ENCODE peak calls at places on chromosomes 1 and 21, in nine cellular contexts. E is mammary epithelial cell, M is IMR-90, V is fibroblast of lung, N is heart left ventricle, T is PC-9, P is upper lobe of right lung, I is testis, J is sigmoid colon. O is an unnamed sample. For H3K9me3 and H3K27me3, the result is how much of the 10 kb centered on the place peaks cover.

GRCh38 chr1:172513480-172513879 is 19.5 kb upstream of the SUCO start:
- DNase-seq in N (no peak), J (no peak), M (no peak), I (no peak), T (peak), V (no peak), P (no peak), E (peak), O (no peak)

GRCh38 chr1:72435025-72435424 is 152.7 kb upstream of the NEGR1 start:
- DNase-seq in T (no peak), E (peak), N (no peak), I (no peak), V (no peak), P (no peak), J (no peak), M (peak), O (no peak)

GRCh38 chr1:27099154-27099903 is 55.6 kb downstream of the SLC9A1 start:
- DNase-seq in P (peak), V (peak), M (peak), T (no peak), J (no peak), E (peak), N (peak), I (peak), O (peak)

GRCh38 chr1:67831850-67832513 is 1.3 kb downstream of the GNG12 start:
- DNase-seq in N (peak), E (peak), I (peak), P (peak), J (peak), T (peak), V (peak), M (peak), O (peak)

GRCh38 chr1:192945417-192946130 is 113.6 kb downstream of the UCHL5 start:
- DNase-seq in V (no peak), M (no peak), J (no peak), I (no peak), E (no peak), N (no peak), T (no peak), P (no peak), O (no peak)

GRCh38 chr1:197838836-197839235 is 63.6 kb upstream of the DENND1B start:
- DNase-seq in J (no peak), I (no peak), E (peak), V (peak), P (no peak), N (no peak), T (peak), M (peak), O (no peak)

GRCh38 chr1:202207292-202207691 is 13.7 kb downstream of the LGR6 start:
- DNase-seq in E (peak), P (no peak), T (no peak), V (peak), I (peak), M (peak), N (no peak), J (no peak), O (no peak)

GRCh38 chr1:50852889-50853288 is 107.2 kb downstream of the FAF1 start:
- DNase-seq in J (no peak), T (no peak), N (no peak), M (no peak), I (no peak), P (no peak), V (no peak), E (no peak), O (no peak)

GRCh38 chr1:214476958-214477870 is 74.2 kb downstream of the PTPN14 start:
- DNase-seq in P (no peak), V (peak), J (no peak), M (peak), I (no peak), T (no peak), E (peak), N (no peak), O (peak)

GRCh38 chr1:197180252-197180878 is 33.9 kb upstream of the ASPM start:
- DNase-seq in N (no peak), T (peak), I (no peak), E (peak), P (no peak), M (peak), J (no peak), V (peak), O (peak)

GRCh38 chr1:9239622-9240401 is 5.2 kb downstream of the H6PD start:
- DNase-seq in V (peak), T (no peak), J (peak), M (peak), E (peak), N (no peak), P (peak), I (peak), O (no peak)

GRCh38 chr1:7930547-7931445 is 9.8 kb downstream of the TNFRSF9 start:
- DNase-seq in E (no peak), J (no peak), M (no peak), V (no peak), I (no peak), P (no peak), T (no peak), N (no peak), O (no peak)

GRCh38 chr21:30240661-30241060 is 24.8 kb upstream of the CLDN8 start:
- DNase-seq in I (no peak), J (no peak), M (no peak), P (no peak), T (peak), V (no peak), E (peak), N (no peak), O (no peak)

GRCh38 chr1:193654951-193655705 is 468.7 kb upstream of the B3GALT2 start:
- DNase-seq in N (peak), I (no peak), P (no peak), V (peak), E (no peak), J (no peak), M (peak), T (no peak), O (no peak)

GRCh38 chr1:237390798-237391197 is 348.8 kb downstream of the RYR2 start:
- DNase-seq in M (no peak), N (no peak), T (no peak), E (no peak), V (peak), J (no peak), I (no peak), P (no peak), O (no peak)

GRCh38 chr1:185720633-185721272 is 13.4 kb upstream of the HMCN1 start:
- DNase-seq in I (no peak), V (peak), J (no peak), T (peak), M (peak), N (no peak), P (no peak), E (peak), O (no peak)

GRCh38 chr1:16229976-16230740 is 6.8 kb downstream of the CPLANE2 start:
- DNase-seq in E (no peak), T (no peak), I (no peak), J (no peak), N (no peak), M (no peak), P (no peak), V (no peak), O (no peak)

GRCh38 chr1:215160351-215160750 is 77.8 kb downstream of the KCNK2 start:
- DNase-seq in J (no peak), T (no peak), I (no peak), V (peak), M (peak), N (no peak), P (no peak), E (no peak), O (no peak)

GRCh38 chr1:226126824-226127591 is 59.5 kb downstream of the ACBD3 start:
- DNase-seq in J (peak), N (no peak), T (peak), P (peak), I (no peak), E (peak), V (no peak), M (no peak), O (no peak)

GRCh38 chr1:203049576-203050180 is 23.4 kb downstream of the PPFIA4 start:
- DNase-seq in N (no peak), V (no peak), P (no peak), E (no peak), J (no peak), M (no peak), I (no peak), T (no peak), O (no peak)

GRCh38 chr1:118911571-118911970 is 76.6 kb downstream of the TBX15 start:
- DNase-seq in E (peak), M (no peak), P (no peak), I (no peak), V (no peak), N (no peak), T (no peak), J (no peak), O (no peak)

GRCh38 chr21:45289655-45290515 is 2.2 kb upstream of the POFUT2 start:
- DNase-seq in I (peak), N (no peak), M (peak), E (no peak), V (peak), T (no peak), J (no peak), P (no peak), O (no peak)

GRCh38 chr1:154342836-154343472 is 17.6 kb downstream of the ATP8B2 start:
- DNase-seq in P (peak), V (no peak), N (peak), T (no peak), I (no peak), J (no peak), E (no peak), M (no peak), O (no peak)

GRCh38 chr1:169650551-169650950 is 20.6 kb upstream of the SELP start:
- DNase-seq in E (no peak), N (no peak), J (no peak), V (no peak), T (no peak), I (no peak), M (no peak), P (no peak), O (no peak)

GRCh38 chr1:110291241-110292030 is 47.7 kb upstream of the RBM15 start:
- DNase-seq in J (no peak), M (no peak), I (no peak), P (no peak), N (no peak), T (peak), V (no peak), E (no peak), O (no peak)

GRCh38 chr1:205961970-205962820 is 18.9 kb upstream of the SLC26A9 start:
- DNase-seq in N (no peak), J (no peak), T (peak), P (peak), V (peak), E (no peak), M (peak), I (peak), O (no peak)

GRCh38 chr1:231691618-231692259 is 65.1 kb downstream of the DISC1 start:
- DNase-seq in P (no peak), E (peak), J (no peak), N (no peak), M (peak), V (no peak), T (no peak), I (no peak), O (no peak)

GRCh38 chr1:234887026-234887910 is 241.4 kb downstream of the TOMM20 start:
- DNase-seq in T (no peak), J (peak), N (no peak), M (peak), I (no peak), P (no peak), E (no peak), V (no peak), O (no peak)

GRCh38 chr1:59674605-59675004 is 140.1 kb upstream of the HOOK1 start:
- DNase-seq in N (no peak), J (peak), T (no peak), M (peak), V (peak), E (peak), I (peak), P (no peak), O (no peak)

GRCh38 chr1:59678809-59679228 is 135.9 kb upstream of the HOOK1 start:
- DNase-seq in N (no peak), J (no peak), E (peak), I (no peak), P (no peak), T (no peak), V (peak), M (peak), O (no peak)

GRCh38 chr1:211734791-211735190 is 59.4 kb upstream of the NEK2 start:
- DNase-seq in N (no peak), P (no peak), I (no peak), V (no peak), T (no peak), E (no peak), J (no peak), M (no peak), O (no peak)

GRCh38 chr1:232372431-232373225 is 257.3 kb downstream of the SIPA1L2 start:
- DNase-seq in M (no peak), I (no peak), T (no peak), P (no peak), J (no peak), N (no peak), E (no peak), V (no peak), O (no peak)

GRCh38 chr21:43961382-43961909 is 50.7 kb upstream of the TRAPPC10 start:
- DNase-seq in I (peak), E (no peak), V (no peak), J (no peak), T (no peak), N (no peak), M (no peak), P (no peak), O (no peak)

GRCh38 chr1:153548722-153549695 is at the start of gene S100A3:
- DNase-seq in N (no peak), I (no peak), J (peak), V (peak), M (peak), E (peak), P (peak), T (peak), O (no peak)

GRCh38 chr1:41874903-41875411 is 43.8 kb downstream of the HIVEP3 start:
- DNase-seq in I (peak), T (no peak), V (no peak), P (no peak), J (no peak), M (no peak), N (no peak), E (no peak), O (no peak)

GRCh38 chr1:41875487-41875886 is 43.2 kb downstream of the HIVEP3 start:
- DNase-seq in M (no peak), V (no peak), E (no peak), P (no peak), T (no peak), N (no peak), J (no peak), I (no peak), O (no peak)

GRCh38 chr1:41878495-41878894 is 40.2 kb downstream of the HIVEP3 start:
- DNase-seq in T (no peak), E (no peak), I (no peak), V (no peak), M (no peak), P (no peak), N (no peak), J (no peak), O (no peak)

GRCh38 chr1:41878911-41879310 is 39.8 kb downstream of the HIVEP3 start:
- DNase-seq in I (no peak), V (no peak), T (no peak), E (no peak), M (no peak), N (no peak), J (no peak), P (no peak), O (no peak)

GRCh38 chr1:41876533-41877445 is 41.9 kb downstream of the HIVEP3 start:
- DNase-seq in I (peak), V (peak), P (no peak), E (no peak), M (peak), J (no peak), N (no peak), T (no peak), O (no peak)
- TF ChIP-seq CTCF in I (no peak), V (no peak), P (no peak), E (no peak), M (no peak), J (no peak), N (no peak), T (no peak), O (no peak)

GRCh38 chr1:2800664-2801045 is 838 bp downstream of the TTC34 start:
- DNase-seq in J (peak), M (no peak), V (no peak), I (no peak), T (no peak), P (peak), N (peak), E (no peak), O (no peak)
- H3K9me3 ChIP-seq in J (under half), M (half or more), V (under half), I (under half), T (under half), P (under half), N (under half), E (under half), O (under half)

GRCh38 chr1:2416403-2416802 is 4.0 kb upstream of the PEX10 start:
- DNase-seq in T (peak), P (no peak), J (no peak), N (peak), M (no peak), E (no peak), V (no peak), I (no peak), O (no peak)

GRCh38 chr1:2417833-2418225 is 5.5 kb upstream of the PEX10 start:
- DNase-seq in E (no peak), I (no peak), P (no peak), N (peak), M (no peak), T (no peak), J (no peak), V (no peak), O (no peak)

GRCh38 chr1:2415801-2416208 is 3.4 kb upstream of the PEX10 start:
- DNase-seq in P (no peak), I (no peak), V (no peak), J (no peak), T (no peak), N (peak), M (no peak), E (no peak), O (no peak)

GRCh38 chr1:2418791-2419320 is 6.5 kb upstream of the PEX10 start:
- DNase-seq in I (no peak), E (no peak), M (no peak), J (no peak), N (peak), V (no peak), P (no peak), T (no peak), O (no peak)

GRCh38 chr1:2417083-2417832 is 4.9 kb upstream of the PEX10 start:
- DNase-seq in V (no peak), T (no peak), I (no peak), N (peak), P (no peak), J (no peak), E (no peak), M (no peak), O (no peak)
- H3K27me3 ChIP-seq in V (under half), T (under half), I (under half), N (under half), P (under half), J (under half), E (under half), M (under half), O (under half)

GRCh38 chr1:180029524-180030130 is 75.0 kb downstream of the CEP350 start:
- DNase-seq in J (no peak), V (no peak), I (no peak), N (no peak), M (no peak), T (no peak), E (no peak), P (no peak), O (no peak)

GRCh38 chr1:180026556-180026955 is 71.9 kb downstream of the CEP350 start:
- DNase-seq in N (no peak), V (peak), I (no peak), J (no peak), E (peak), P (no peak), M (peak), T (no peak), O (no peak)

GRCh38 chr1:180033387-180033786 is 78.8 kb downstream of the CEP350 start:
- DNase-seq in E (no peak), J (no peak), N (no peak), V (no peak), P (no peak), M (peak), T (no peak), I (no peak), O (no peak)

GRCh38 chr1:180027949-180028445 is 73.4 kb downstream of the CEP350 start:
- DNase-seq in E (peak), T (peak), J (no peak), I (no peak), M (peak), P (no peak), V (peak), N (no peak), O (no peak)

GRCh38 chr1:180028864-180029263 is 74.3 kb downstream of the CEP350 start:
- DNase-seq in M (no peak), E (no peak), J (no peak), V (no peak), P (no peak), I (no peak), N (no peak), T (no peak), O (no peak)
- TF ChIP-seq CTCF in M (no peak), E (no peak), J (peak), V (peak), P (no peak), I (peak), N (peak), T (no peak), O (no peak)

DNA sequence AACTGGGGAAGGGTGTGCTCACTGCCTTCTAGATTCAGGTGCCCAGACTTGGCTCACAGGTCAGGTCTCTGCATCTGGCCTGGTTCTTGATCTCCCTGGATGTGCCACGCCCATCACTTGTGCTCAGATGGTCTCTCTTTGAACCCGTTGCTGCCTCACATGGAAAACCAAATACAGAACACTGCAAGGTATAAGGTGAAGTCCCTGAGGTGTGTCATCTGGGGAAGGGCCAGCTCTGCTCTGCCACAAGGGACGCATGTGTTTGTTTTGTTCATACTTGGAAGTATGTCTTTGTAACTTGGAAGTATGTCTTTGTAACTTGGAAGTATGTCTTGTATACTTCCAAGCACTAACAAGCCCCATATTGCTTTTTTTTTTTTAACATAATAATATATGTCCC is 13.4 kb upstream of the CRNN start:
- DNase-seq in M (no peak), V (no peak), I (no peak), P (no peak), T (no peak), E (no peak), N (no peak), J (no peak), O (no peak)
- H3K9me3 ChIP-seq in M (under half), V (under half), I (under half), P (under half), T (under half), E (under half), N (under half), J (under half), O (under half)

GRCh38 chr1:13892671-13893325 is 192.8 kb downstream of the PRDM2 start:
- DNase-seq in I (peak), V (no peak), E (no peak), N (peak), M (no peak), P (no peak), J (no peak), T (no peak), O (peak)
- H3K27me3 ChIP-seq in I (under half), V (under half), E (under half), N (under half), M (under half), P (under half), J (under half), T (under half), O (under half)

DNA sequence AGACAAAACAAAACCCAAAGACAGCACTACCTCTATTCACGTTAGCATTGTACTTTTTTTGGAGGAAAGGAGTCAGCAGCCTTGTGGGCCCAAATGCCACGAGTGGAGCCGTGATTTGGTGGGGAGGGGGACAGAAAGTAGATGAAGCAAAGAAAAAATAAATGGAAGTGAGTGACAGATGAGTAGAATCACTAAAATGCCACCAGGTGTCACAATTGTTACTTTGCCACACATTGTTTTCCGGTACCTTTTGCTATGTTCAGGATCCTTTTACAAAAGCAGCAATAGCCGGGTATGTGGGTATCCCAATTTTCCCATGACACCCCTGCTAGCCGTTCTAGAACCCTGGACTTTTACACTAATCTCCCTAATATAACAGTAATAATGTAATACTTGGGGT is 85.0 kb upstream of the AK4 start:
- DNase-seq in M (no peak), J (no peak), I (no peak), T (no peak), E (no peak), V (no peak), N (no peak), P (no peak), O (no peak)
- TF ChIP-seq CTCF in M (no peak), J (no peak), I (no peak), T (peak), E (no peak), V (no peak), N (no peak), P (no peak), O (no peak)

GRCh38 chr1:248791010-248791409 is 34.7 kb downstream of the SH3BP5L start:
- DNase-seq in J (no peak), E (no peak), I (no peak), P (no peak), N (no peak), V (no peak), T (no peak), M (no peak), O (peak)

GRCh38 chr1:248788327-248788726 is 32.8 kb upstream of the LYPD8 start:
- DNase-seq in P (no peak), N (no peak), V (no peak), I (no peak), T (no peak), E (no peak), M (no peak), J (no peak), O (no peak)

GRCh38 chr1:248792342-248792741 is 33.4 kb downstream of the SH3BP5L start:
- DNase-seq in I (no peak), T (no peak), P (no peak), N (no peak), V (no peak), J (no peak), M (no peak), E (no peak), O (no peak)

GRCh38 chr1:248790456-248790855 is 34.9 kb upstream of the LYPD8 start:
- DNase-seq in V (no peak), E (no peak), I (no peak), N (no peak), M (no peak), P (no peak), T (no peak), J (no peak), O (no peak)

GRCh38 chr1:248793592-248793991 is 32.1 kb downstream of the SH3BP5L start:
- DNase-seq in T (no peak), J (no peak), N (no peak), I (no peak), E (no peak), V (no peak), M (no peak), P (no peak), O (no peak)
- H3K9me3 ChIP-seq in T (under half), J (under half), N (under half), I (under half), E (under half), V (under half), M (under half), P (under half), O (under half)

GRCh38 chr1:244290386-244290785 is 161.3 kb downstream of the ADSS2 start:
- DNase-seq in V (no peak), E (no peak), T (no peak), P (no peak), N (no peak), I (no peak), M (no peak), J (no peak), O (no peak)
- H3K27me3 ChIP-seq in V (under half), E (under half), T (under half), P (under half), N (under half), I (under half), M (under half), J (under half), O (under half)

O was measured in Caco-2.